ENCODE peak calls at places on chromosomes 6 and 20, in five cellular contexts. O is psoas muscle, Q is hepatocyte, U is neural progenitor cell, E is GM23338. D is an unnamed sample. For H3K36me3, the result is how much of the 10 kb centered on the place peaks cover.

GRCh38 chr6:27468334-27468733 is 4.6 kb downstream of the ZNF184 start:
- DNase-seq in Q (no peak), U (no peak), O (no peak), E (no peak), D (peak)

GRCh38 chr6:25640871-25641270 is 11.1 kb upstream of the SCGN start:
- DNase-seq in O (no peak), E (no peak), Q (no peak), U (no peak), D (no peak)

GRCh38 chr6:157443066-157443800 is 62.2 kb downstream of the ZDHHC14 start:
- DNase-seq in O (no peak), Q (no peak), U (no peak), E (no peak), D (peak)

GRCh38 chr6:52518279-52518944 is 58.4 kb downstream of the TRAM2 start:
- DNase-seq in U (no peak), Q (no peak), O (no peak), E (no peak), D (no peak)

GRCh38 chr6:19452495-19452894 is 384.7 kb upstream of the ID4 start:
- DNase-seq in U (peak), E (peak), Q (no peak), O (no peak), D (no peak)

GRCh38 chr20:21272279-21272678 is 30.9 kb upstream of the XRN2 start:
- DNase-seq in E (no peak), U (no peak), Q (no peak), O (no peak), D (peak)

GRCh38 chr6:16684896-16685554 is 76.2 kb downstream of the ATXN1 start:
- DNase-seq in U (no peak), E (no peak), Q (no peak), O (no peak), D (peak)

GRCh38 chr6:114151070-114151685 is 180.2 kb upstream of the HDAC2 start:
- DNase-seq in O (no peak), U (no peak), Q (no peak), E (no peak), D (no peak)

GRCh38 chr20:52379723-52380336 is 188.3 kb upstream of the ZFP64 start:
- DNase-seq in O (peak), Q (peak), U (peak), E (peak), D (peak)

GRCh38 chr6:42140756-42141602 is 1.4 kb downstream of the C6orf132 start:
- DNase-seq in Q (no peak), E (no peak), O (peak), U (no peak), D (peak)

GRCh38 chr6:89559487-89559886 is 79.1 kb downstream of the LYRM2 start:
- DNase-seq in Q (no peak), E (peak), U (peak), O (no peak), D (no peak)

GRCh38 chr6:91634791-91635190 is 1047.9 kb upstream of the MAP3K7 start:
- DNase-seq in Q (no peak), U (no peak), O (no peak), E (peak), D (peak)

GRCh38 chr6:36323062-36323461 is 13.6 kb downstream of the BNIP5 start:
- DNase-seq in E (peak), Q (peak), U (peak), O (no peak), D (no peak)

GRCh38 chr6:135812085-135812526 is 39.4 kb upstream of the PDE7B start:
- DNase-seq in O (peak), U (no peak), Q (no peak), E (no peak), D (no peak)

GRCh38 chr20:60138263-60139127 is 180.3 kb downstream of the CDH26 start:
- DNase-seq in O (peak), U (no peak), E (no peak), Q (no peak), D (peak)

GRCh38 chr20:59611286-59611685 is 6.9 kb downstream of the PHACTR3 start:
- DNase-seq in O (no peak), U (no peak), Q (no peak), E (no peak), D (no peak)

GRCh38 chr6:26351544-26351953 is 13.4 kb upstream of the BTN3A2 start:
- DNase-seq in Q (peak), U (no peak), O (no peak), E (no peak), D (peak)

GRCh38 chr20:44334306-44334705 is 2.5 kb upstream of the R3HDML start:
- DNase-seq in U (no peak), O (no peak), E (no peak), Q (no peak), D (no peak)

GRCh38 chr20:55135923-55136322 is 660.5 kb downstream of the DOK5 start:
- DNase-seq in E (no peak), Q (no peak), O (no peak), U (no peak), D (peak)

GRCh38 chr6:30002871-30003270 is 58.2 kb upstream of the POLR1H start:
- DNase-seq in O (no peak), E (no peak), U (no peak), Q (no peak), D (peak)

GRCh38 chr6:166556871-166557322 is 29.6 kb downstream of the RAMACL start:
- DNase-seq in E (peak), Q (no peak), O (peak), U (peak), D (peak)

GRCh38 chr20:61874421-61875068 is 191.1 kb downstream of the TAF4 start:
- DNase-seq in U (peak), E (peak), Q (peak), O (no peak), D (peak)

GRCh38 chr20:21554376-21554890 is 40.6 kb upstream of the NKX2-2 start:
- DNase-seq in U (no peak), O (no peak), Q (no peak), E (no peak), D (no peak)

GRCh38 chr6:89379281-89379680 is 26.8 kb upstream of the UBE2J1 start:
- DNase-seq in Q (no peak), O (no peak), E (no peak), U (no peak), D (no peak)

GRCh38 chr20:10761232-10761631 is 87.4 kb upstream of the JAG1 start:
- DNase-seq in O (no peak), U (no peak), Q (peak), E (no peak), D (peak)

GRCh38 chr6:39035689-39036088 is 12.9 kb upstream of the GLP1R start:
- DNase-seq in U (no peak), Q (no peak), O (no peak), E (no peak), D (no peak)

GRCh38 chr6:38262041-38262440 is 377.7 kb downstream of the BTBD9 start:
- DNase-seq in Q (peak), O (no peak), U (no peak), E (peak), D (peak)

GRCh38 chr6:15387118-15387517 is 141.2 kb downstream of the JARID2 start:
- DNase-seq in U (no peak), E (no peak), O (no peak), Q (no peak), D (no peak)

GRCh38 chr6:167655174-167655821 is 171.4 kb upstream of the AFDN start:
- DNase-seq in E (no peak), U (no peak), Q (no peak), O (no peak), D (no peak)
- H3K36me3 ChIP-seq in E (under half), U (under half), Q (under half), O (under half), D (under half)

GRCh38 chr20:23928788-23929187 is 49.2 kb upstream of the CST5 start:
- DNase-seq in O (no peak), E (peak), Q (no peak), U (no peak), D (no peak)
- H3K4me3 ChIP-seq in O (no peak), E (no peak), Q (no peak), U (no peak), D (no peak)

DNA sequence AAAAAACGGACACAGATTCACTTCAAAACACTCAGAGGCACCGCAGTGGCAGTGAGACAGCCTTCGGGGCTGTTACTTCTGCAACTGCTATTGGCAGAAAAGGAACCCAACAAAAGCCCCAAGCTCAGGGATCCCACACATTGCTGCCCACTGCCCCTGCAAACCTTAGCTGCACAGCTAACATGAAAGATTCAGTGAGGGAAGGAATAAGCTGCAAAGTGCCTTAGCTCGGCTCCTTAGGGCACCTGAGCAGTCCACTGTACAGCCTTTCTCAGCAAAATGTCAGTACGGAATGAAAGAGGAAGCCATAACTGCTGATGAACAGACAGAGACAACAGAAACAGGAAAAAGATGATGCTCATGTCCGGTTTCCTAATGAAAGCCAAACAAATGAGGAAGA is 179.8 kb upstream of the SHLD1 start:
- DNase-seq in Q (no peak), U (no peak), O (no peak), E (no peak), D (no peak)
- H3K36me3 ChIP-seq in Q (under half), U (under half), O (under half), E (under half), D (under half)

DNA sequence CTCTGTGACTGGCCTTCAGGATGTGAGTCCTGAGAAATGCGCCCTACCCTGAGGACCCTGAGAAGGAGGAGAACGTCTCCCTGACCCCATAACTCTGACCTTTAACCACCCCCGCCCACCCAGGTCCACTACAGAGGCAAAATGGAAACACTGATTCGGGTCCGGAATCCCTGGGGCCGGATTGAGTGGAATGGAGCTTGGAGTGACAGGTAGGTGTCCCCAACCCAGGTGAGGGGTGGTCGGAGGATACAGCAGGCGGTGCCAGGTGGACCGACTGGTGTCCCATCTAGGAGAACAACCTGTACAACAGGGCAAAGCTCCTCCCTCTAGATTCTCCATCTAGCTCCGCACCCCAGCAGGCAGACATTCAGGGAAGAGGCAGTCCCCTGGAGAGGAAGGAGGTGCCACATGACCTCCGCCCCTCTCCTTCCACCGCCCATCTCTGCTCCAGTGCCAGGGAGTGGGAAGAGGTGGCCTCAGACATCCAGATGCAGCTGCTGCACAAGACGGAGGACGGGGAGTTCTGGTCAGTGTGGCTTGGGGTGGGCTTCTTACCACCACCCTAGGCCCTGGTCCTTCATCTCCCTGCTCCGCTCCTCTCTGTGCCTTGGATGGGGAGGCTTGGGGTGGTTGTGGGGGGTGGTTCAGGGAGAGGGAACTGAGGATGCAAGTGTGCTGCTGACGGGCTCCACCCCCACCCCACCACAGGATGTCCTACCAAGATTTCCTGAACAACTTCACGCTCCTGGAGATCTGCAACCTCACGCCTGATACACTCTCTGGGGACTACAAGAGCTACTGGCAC is 17.7 kb downstream of the CAPN11 start:
- DNase-seq in O (no peak), U (no peak), E (no peak), Q (no peak), D (no peak)
- H3K4me3 ChIP-seq in O (no peak), U (no peak), E (no peak), Q (no peak), D (no peak)

DNA sequence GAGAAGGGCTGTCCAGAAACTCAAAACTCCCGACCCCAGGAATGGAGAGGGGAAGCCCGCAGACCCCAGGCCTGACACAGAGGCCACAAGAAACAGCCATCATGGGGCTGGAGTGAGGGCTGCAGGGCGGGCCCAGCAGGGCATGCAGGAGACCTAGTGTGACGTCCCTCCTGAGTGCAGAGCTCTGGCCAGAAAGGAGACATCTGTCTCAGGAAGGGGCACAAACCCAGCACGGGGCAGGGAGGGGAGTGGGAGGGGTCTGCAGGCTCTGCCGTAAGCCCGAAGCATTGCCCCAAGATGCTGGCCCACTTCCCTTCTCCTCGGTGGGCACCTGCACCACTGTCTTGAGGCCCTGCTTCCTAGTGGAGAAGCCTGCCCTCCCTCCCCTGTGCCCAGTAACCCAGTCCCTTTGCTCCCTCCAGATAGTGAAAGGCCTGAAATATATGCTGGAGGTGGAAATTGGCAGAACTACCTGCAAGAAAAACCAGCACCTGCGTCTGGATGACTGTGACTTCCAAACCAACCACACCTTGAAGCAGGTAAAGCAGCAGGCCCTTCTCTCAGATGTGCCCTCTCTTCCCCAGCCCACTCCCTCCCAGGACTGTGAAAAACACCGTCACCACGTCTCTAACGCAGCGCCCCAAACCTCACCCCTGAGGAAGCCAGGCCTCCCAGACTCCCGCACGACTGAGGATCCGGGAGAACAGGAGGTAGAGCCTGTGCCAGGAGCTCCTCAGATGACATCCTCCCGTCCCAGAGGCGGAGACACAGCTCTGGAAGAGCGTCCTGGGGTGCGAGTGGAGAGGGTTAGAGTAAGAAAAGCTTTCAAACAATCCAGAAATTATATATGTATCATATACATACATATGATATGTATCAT is 9.7 kb downstream of the CST7 start:
- DNase-seq in Q (no peak), O (no peak), U (no peak), E (no peak), D (no peak)
- H3K36me3 ChIP-seq in Q (under half), O (under half), U (under half), E (under half), D (under half)

GRCh38 chr6:138593100-138593877 is 94.0 kb upstream of the NHSL1 start:
- DNase-seq in Q (peak), E (peak), O (peak), U (no peak), D (peak)
- H3K4me3 ChIP-seq in Q (no peak), E (peak), O (no peak), U (no peak), D (no peak)

GRCh38 chr20:37848706-37849105 is 54.2 kb upstream of the VSTM2L start:
- DNase-seq in O (no peak), U (no peak), Q (no peak), E (no peak), D (no peak)

GRCh38 chr20:37853823-37854375 is 49.0 kb upstream of the VSTM2L start:
- DNase-seq in E (no peak), Q (no peak), O (no peak), U (no peak), D (no peak)

GRCh38 chr20:37850724-37851123 is 52.2 kb upstream of the VSTM2L start:
- DNase-seq in O (no peak), Q (no peak), U (no peak), E (no peak), D (no peak)

GRCh38 chr20:37849169-37849568 is 53.8 kb upstream of the VSTM2L start:
- DNase-seq in U (no peak), O (no peak), Q (no peak), E (no peak), D (no peak)

DNA sequence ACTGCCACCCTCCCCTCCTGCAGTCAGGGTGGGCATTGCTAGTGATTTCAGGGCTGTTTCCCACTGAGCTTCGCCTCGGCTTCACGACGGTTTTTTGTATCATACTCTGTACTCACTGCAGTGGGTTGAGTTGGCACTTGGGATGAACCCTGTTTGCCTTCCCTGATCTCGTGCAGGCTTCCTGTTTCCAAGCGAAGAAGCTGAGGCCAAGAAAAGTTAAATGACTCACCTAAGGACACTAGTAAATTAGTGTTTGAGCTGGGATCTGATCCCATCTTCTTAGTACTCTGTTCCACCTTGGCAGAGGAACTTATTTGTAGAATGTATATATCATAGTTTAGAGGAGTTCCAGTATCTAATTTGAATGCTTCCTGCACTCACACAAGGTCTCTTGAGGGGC is 50.3 kb upstream of the VSTM2L start:
- DNase-seq in Q (no peak), U (no peak), O (no peak), E (no peak), D (no peak)
- H3K36me3 ChIP-seq in Q (under half), U (under half), O (under half), E (under half), D (under half)

DNA sequence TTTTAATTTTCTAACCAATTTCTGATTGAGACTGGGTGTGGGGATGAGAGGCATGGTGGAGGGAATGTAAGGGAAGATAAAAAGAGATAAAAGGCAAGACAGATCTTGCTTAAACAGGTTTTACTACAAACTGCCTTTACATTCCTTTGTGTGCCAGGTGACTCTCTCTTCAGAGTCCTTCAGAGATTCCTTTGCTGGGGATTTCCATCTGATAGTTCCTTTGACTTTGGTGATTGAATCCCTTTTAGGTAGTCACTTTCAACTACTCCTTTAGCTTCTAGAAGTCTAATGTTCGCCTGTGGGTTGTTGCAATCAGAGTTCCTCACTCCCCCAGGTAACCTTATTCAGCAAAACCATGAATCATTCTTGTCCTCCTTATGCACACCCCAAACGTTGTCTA is 283.3 kb upstream of the MANEA start:
- DNase-seq in U (no peak), E (peak), O (no peak), Q (no peak), D (peak)
- H3K4me3 ChIP-seq in U (no peak), E (no peak), O (no peak), Q (no peak), D (no peak)

DNA sequence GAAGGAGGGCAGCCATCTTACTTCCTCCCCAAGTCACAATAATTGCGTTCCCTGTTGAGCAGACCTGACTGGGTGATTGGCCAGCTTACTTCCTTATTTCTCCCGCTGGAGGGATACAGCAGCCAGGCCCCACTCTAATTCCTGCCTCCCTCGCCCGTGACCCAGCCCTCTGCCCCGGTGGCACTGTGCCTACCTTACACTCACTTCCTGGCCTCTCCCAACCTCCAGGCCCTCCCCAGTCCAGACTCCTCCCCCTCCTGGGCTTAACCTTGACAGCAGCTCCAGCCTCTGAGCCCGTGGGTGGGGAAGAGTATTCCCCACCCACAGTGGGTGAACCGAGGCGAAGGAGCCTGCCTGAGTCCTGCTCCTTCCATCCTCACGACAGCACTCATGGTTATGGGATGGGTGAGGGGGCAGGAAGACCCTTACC is 3.0 kb downstream of the BAK1 start:
- DNase-seq in Q (no peak), U (no peak), E (no peak), O (peak), D (peak)
- H3K36me3 ChIP-seq in Q (under half), U (under half), E (under half), O (under half), D (under half)

GRCh38 chr6:53692172-53692571 is 26.6 kb upstream of the KLHL31 start:
- DNase-seq in U (no peak), Q (no peak), O (no peak), E (no peak), D (no peak)
- H3K4me3 ChIP-seq in U (no peak), Q (no peak), O (peak), E (no peak), D (no peak)

D was measured in bronchial epithelial cell.